ENCODE peak calls at places on chromosomes 6 and 20, in five cellular contexts. R is esophagus muscularis mucosa, C is stomach, L is ovary, A is tibial nerve. K is an unnamed sample.

GRCh38 chr20:39107741-39108140 is 145.6 kb downstream of the DHX35 start:
- DNase-seq in R (no peak), C (no peak), L (no peak), A (no peak), K (no peak)

GRCh38 chr6:83838727-83839126 is 14.4 kb upstream of the RIPPLY2 start:
- DNase-seq in R (no peak), C (no peak), L (no peak), A (no peak), K (no peak)

GRCh38 chr20:60365063-60365640 is 406.9 kb downstream of the CDH26 start:
- DNase-seq in R (no peak), C (peak; percentile 39), L (no peak), A (no peak), K (no peak)

GRCh38 chr6:90068264-90068663 is 174.0 kb downstream of the GJA10 start:
- DNase-seq in R (no peak), C (no peak), L (no peak), A (no peak), K (no peak)

GRCh38 chr6:97870273-97870672 is 587.3 kb upstream of the MMS22L start:
- DNase-seq in R (no peak), C (no peak), L (no peak), A (no peak), K (no peak)

GRCh38 chr20:37994512-37994911 is 38.7 kb downstream of the TTI1 start:
- DNase-seq in R (no peak), C (no peak), L (no peak), A (no peak), K (no peak)

GRCh38 chr6:35723587-35723986 is 13.2 kb upstream of the ARMC12 start:
- DNase-seq in R (no peak), C (no peak), L (no peak), A (no peak), K (no peak)

GRCh38 chr6:169342655-169343054 is 89.0 kb upstream of the THBS2 start:
- DNase-seq in R (no peak), C (no peak), L (no peak), A (no peak), K (no peak)

GRCh38 chr6:151022492-151022891 is 157.0 kb downstream of the MTHFD1L start:
- DNase-seq in R (no peak), C (no peak), L (no peak), A (no peak), K (no peak)

GRCh38 chr6:130578713-130579112 is 212.9 kb downstream of the TMEM200A start:
- DNase-seq in R (no peak), C (no peak), L (no peak), A (no peak), K (no peak)

GRCh38 chr6:17423018-17423417 is 29.6 kb downstream of the CAP2 start:
- DNase-seq in R (peak; percentile 62), C (no peak), L (no peak), A (no peak), K (no peak)

GRCh38 chr6:149987602-149988107 is 23.9 kb downstream of the ULBP1 start:
- DNase-seq in R (no peak), C (no peak), L (no peak), A (no peak), K (no peak)

GRCh38 chr6:71406871-71407860 is 118.6 kb downstream of the OGFRL1 start:
- DNase-seq in R (no peak), C (no peak), L (no peak), A (no peak), K (no peak)

GRCh38 chr20:37615507-37616425 is 78.1 kb upstream of the CTNNBL1 start:
- DNase-seq in R (no peak), C (peak; percentile 55), L (no peak), A (peak; percentile 19), K (no peak)

GRCh38 chr6:169803291-169803811 is 51.9 kb downstream of the ERMARD start:
- DNase-seq in R (peak; percentile 90), C (no peak), L (no peak), A (no peak), K (no peak)

GRCh38 chr6:33317418-33317667 is 201 bp downstream of the ZBTB22 start:
- DNase-seq in R (no peak), C (no peak), L (no peak), A (no peak), K (no peak)

GRCh38 chr6:108946695-108947094 is 98.5 kb downstream of the ARMC2 start:
- DNase-seq in R (no peak), C (no peak), L (peak; percentile 38), A (no peak), K (peak; percentile 74)

GRCh38 chr6:88619951-88620350 is 343.5 kb downstream of the RNGTT start:
- DNase-seq in R (no peak), C (no peak), L (no peak), A (no peak), K (no peak)

DNA sequence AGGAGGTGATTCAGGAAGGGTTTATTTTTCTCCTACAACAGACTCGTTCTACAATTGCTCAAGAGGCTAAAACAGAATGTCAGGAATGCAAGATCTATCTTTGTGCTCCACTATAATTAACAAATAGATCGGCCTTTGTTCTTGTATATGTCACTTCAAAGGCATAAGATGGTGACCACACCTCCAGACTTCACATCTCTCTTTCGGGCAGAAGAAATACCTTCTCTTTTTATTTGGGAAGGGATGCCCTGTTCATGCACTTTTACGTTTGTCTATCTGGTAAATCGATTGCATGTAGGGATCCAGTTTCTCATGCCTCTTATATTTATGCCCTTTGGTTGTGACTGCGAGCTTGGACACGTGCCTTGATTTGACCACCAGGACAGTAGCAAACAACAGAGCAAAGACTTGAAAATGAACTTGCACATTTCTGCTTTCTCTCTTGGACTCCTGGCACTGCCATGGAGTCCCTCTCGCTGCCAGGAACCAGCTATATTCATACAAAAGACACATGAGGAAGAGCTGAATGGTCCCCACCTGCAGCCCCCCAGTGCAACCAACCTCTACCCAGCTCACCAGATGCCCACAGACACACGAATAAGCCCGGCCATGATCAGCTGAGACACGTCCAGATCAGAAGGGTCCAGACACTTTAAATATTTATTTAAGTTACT is 219.8 kb upstream of the STXBP5 start:
- DNase-seq in R (no peak), C (no peak), L (no peak), A (no peak), K (no peak)
- TF ChIP-seq EP300 in R (no peak), C (no peak), L (no peak), A (no peak), K (no peak)

GRCh38 chr6:148501178-148501590 is 158.5 kb downstream of the SASH1 start:
- DNase-seq in R (peak; percentile 92), C (no peak), L (no peak), A (peak; percentile 54), K (peak; percentile 87)
- TF ChIP-seq EP300 in R (peak; percentile 51), C (peak; percentile 31), L (peak; percentile 82), A (peak; percentile 77), K (peak; percentile 80)

GRCh38 chr6:106102034-106102433 is 15.9 kb downstream of the PRDM1 start:
- DNase-seq in R (peak; percentile 34), C (no peak), L (no peak), A (no peak), K (no peak)
- TF ChIP-seq EP300 in R (no peak), C (no peak), L (no peak), A (no peak), K (no peak)

GRCh38 chr20:22410556-22411130 is 173.7 kb downstream of the FOXA2 start:
- DNase-seq in R (no peak), C (no peak), L (no peak), A (no peak), K (no peak)

GRCh38 chr20:22403860-22404608 is 180.3 kb downstream of the FOXA2 start:
- DNase-seq in R (no peak), C (no peak), L (no peak), A (no peak), K (no peak)

GRCh38 chr20:22404609-22405170 is 179.7 kb downstream of the FOXA2 start:
- DNase-seq in R (no peak), C (no peak), L (no peak), A (no peak), K (no peak)

GRCh38 chr20:22408521-22409402 is 175.6 kb downstream of the FOXA2 start:
- DNase-seq in R (no peak), C (no peak), L (no peak), A (no peak), K (no peak)

GRCh38 chr20:22407237-22408193 is 176.9 kb downstream of the FOXA2 start:
- DNase-seq in R (no peak), C (no peak), L (no peak), A (no peak), K (no peak)
- TF ChIP-seq EP300 in R (no peak), C (no peak), L (no peak), A (no peak), K (no peak)

GRCh38 chr6:152946484-152946883 is 36.4 kb downstream of the FBXO5 start:
- DNase-seq in R (no peak), C (no peak), L (no peak), A (no peak), K (no peak)
- TF ChIP-seq EP300 in R (no peak), C (no peak), L (no peak), A (no peak), K (no peak)

DNA sequence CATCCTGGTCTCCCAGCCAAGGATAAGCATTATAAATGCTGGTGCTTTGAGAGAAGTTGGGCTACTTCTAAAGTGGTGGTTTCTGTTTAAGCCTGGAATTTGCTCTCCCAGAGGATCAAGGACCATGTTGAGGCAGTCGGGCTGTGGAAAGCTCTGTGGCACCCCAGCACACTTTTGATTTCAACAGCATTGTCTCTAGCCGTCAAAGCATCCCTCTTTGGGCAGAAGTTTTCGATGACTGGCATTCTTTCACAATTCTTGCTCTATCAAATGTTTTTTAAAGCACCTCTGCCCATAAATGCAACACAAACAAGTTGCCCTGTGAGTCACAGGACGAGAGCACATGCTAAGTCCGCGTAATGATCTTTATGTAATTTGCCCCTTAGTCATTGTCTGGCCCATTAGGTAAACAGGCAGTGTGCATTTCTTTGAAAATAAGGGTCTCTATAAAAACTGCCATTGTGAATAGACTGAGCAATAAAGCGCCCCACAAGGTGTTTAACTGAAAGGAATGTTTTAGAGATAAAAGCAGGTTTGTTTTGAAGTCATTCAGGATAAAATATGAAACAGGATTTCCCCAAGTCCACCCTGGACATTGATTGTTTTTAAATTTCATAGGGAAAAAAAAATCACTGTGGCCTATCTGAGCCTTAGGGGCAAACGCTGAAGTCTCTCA is 44.7 kb upstream of the FOXQ1 start:
- DNase-seq in R (no peak), C (no peak), L (no peak), A (no peak), K (no peak)
- TF ChIP-seq EP300 in R (no peak), C (no peak), L (no peak), A (no peak), K (no peak)

GRCh38 chr6:105326838-105327745 is 75.8 kb downstream of the PREP start:
- DNase-seq in R (no peak), C (no peak), L (no peak), A (no peak), K (no peak)
- TF ChIP-seq EP300 in R (no peak), C (no peak), L (no peak), A (no peak), K (no peak)